ENCODE peak calls at places on chromosomes 7 and 10, in nine cellular contexts. One of them, this sample, is unnamed.

GRCh38 chr7:106369816-106370215 is 85.0 kb upstream of the NAMPT start:
- DNase-seq in T-helper 2 cell: no peak
- DNase-seq in KG1: no peak
- DNase-seq in activated CD4-positive, alpha-beta T cell treated with anti-CD3 and anti-CD28 coated beads for 24 hours: no peak
- DNase-seq in stimulated activated CD4-positive, alpha-beta T cell treated with anti-CD3 and anti-CD28 coated beads, Interleukin-2, amount 100 ng/mL, for 48 hours: no peak
- DNase-seq in HT1080: no peak
- DNase-seq in dermis microvascular lymphatic vessel endothelial cell: no peak
- DNase-seq in NCI-H1105 treated with DMSO at 0.1 percent for 48 hours: no peak
- DNase-seq in epithelial cell of proximal tubule: no peak
- DNase-seq in this sample: no peak

GRCh38 chr7:18357691-18358090 is 137.9 kb upstream of the HDAC9 start:
- DNase-seq in stimulated activated CD4-positive, alpha-beta T cell treated with anti-CD3 and anti-CD28 coated beads, Interleukin-2, amount 100 ng/mL, for 48 hours: no peak
- DNase-seq in NCI-H1105 treated with DMSO at 0.1 percent for 48 hours: no peak
- DNase-seq in T-helper 2 cell: no peak
- DNase-seq in dermis microvascular lymphatic vessel endothelial cell: no peak
- DNase-seq in HT1080: peak; percentile 48
- DNase-seq in KG1: no peak
- DNase-seq in activated CD4-positive, alpha-beta T cell treated with anti-CD3 and anti-CD28 coated beads for 24 hours: no peak
- DNase-seq in epithelial cell of proximal tubule: no peak
- DNase-seq in this sample: no peak

GRCh38 chr10:2882628-2883027 is 184.7 kb upstream of the PFKP start:
- DNase-seq in NCI-H1105 treated with DMSO at 0.1 percent for 48 hours: no peak
- DNase-seq in T-helper 2 cell: no peak
- DNase-seq in HT1080: no peak
- DNase-seq in stimulated activated CD4-positive, alpha-beta T cell treated with anti-CD3 and anti-CD28 coated beads, Interleukin-2, amount 100 ng/mL, for 48 hours: no peak
- DNase-seq in epithelial cell of proximal tubule: no peak
- DNase-seq in dermis microvascular lymphatic vessel endothelial cell: no peak
- DNase-seq in activated CD4-positive, alpha-beta T cell treated with anti-CD3 and anti-CD28 coated beads for 24 hours: no peak
- DNase-seq in KG1: no peak
- DNase-seq in this sample: no peak

GRCh38 chr7:13291010-13291409 is 603.6 kb downstream of the ARL4A start:
- DNase-seq in activated CD4-positive, alpha-beta T cell treated with anti-CD3 and anti-CD28 coated beads for 24 hours: no peak
- DNase-seq in HT1080: no peak
- DNase-seq in stimulated activated CD4-positive, alpha-beta T cell treated with anti-CD3 and anti-CD28 coated beads, Interleukin-2, amount 100 ng/mL, for 48 hours: no peak
- DNase-seq in epithelial cell of proximal tubule: no peak
- DNase-seq in KG1: no peak
- DNase-seq in NCI-H1105 treated with DMSO at 0.1 percent for 48 hours: no peak
- DNase-seq in dermis microvascular lymphatic vessel endothelial cell: no peak
- DNase-seq in T-helper 2 cell: no peak
- DNase-seq in this sample: no peak

GRCh38 chr10:119680050-119680449 is 28.9 kb downstream of the BAG3 start:
- DNase-seq in stimulated activated CD4-positive, alpha-beta T cell treated with anti-CD3 and anti-CD28 coated beads, Interleukin-2, amount 100 ng/mL, for 48 hours: no peak
- DNase-seq in epithelial cell of proximal tubule: no peak
- DNase-seq in KG1: no peak
- DNase-seq in HT1080: peak; percentile 97
- DNase-seq in T-helper 2 cell: no peak
- DNase-seq in dermis microvascular lymphatic vessel endothelial cell: peak; percentile 86
- DNase-seq in NCI-H1105 treated with DMSO at 0.1 percent for 48 hours: no peak
- DNase-seq in activated CD4-positive, alpha-beta T cell treated with anti-CD3 and anti-CD28 coated beads for 24 hours: no peak
- DNase-seq in this sample: no peak

GRCh38 chr10:102121739-102122372 is 1.7 kb upstream of the LDB1 start:
- DNase-seq in dermis microvascular lymphatic vessel endothelial cell: no peak
- DNase-seq in T-helper 2 cell: no peak
- DNase-seq in HT1080: no peak
- DNase-seq in activated CD4-positive, alpha-beta T cell treated with anti-CD3 and anti-CD28 coated beads for 24 hours: no peak
- DNase-seq in KG1: no peak
- DNase-seq in stimulated activated CD4-positive, alpha-beta T cell treated with anti-CD3 and anti-CD28 coated beads, Interleukin-2, amount 100 ng/mL, for 48 hours: no peak
- DNase-seq in epithelial cell of proximal tubule: no peak
- DNase-seq in NCI-H1105 treated with DMSO at 0.1 percent for 48 hours: no peak
- DNase-seq in this sample: no peak

GRCh38 chr10:43781480-43782361 is 133.0 kb upstream of the ZNF32 start:
- DNase-seq in HT1080: peak; percentile 10
- DNase-seq in KG1: no peak
- DNase-seq in epithelial cell of proximal tubule: no peak
- DNase-seq in dermis microvascular lymphatic vessel endothelial cell: no peak
- DNase-seq in stimulated activated CD4-positive, alpha-beta T cell treated with anti-CD3 and anti-CD28 coated beads, Interleukin-2, amount 100 ng/mL, for 48 hours: peak; percentile 9
- DNase-seq in T-helper 2 cell: peak; percentile 8
- DNase-seq in NCI-H1105 treated with DMSO at 0.1 percent for 48 hours: no peak
- DNase-seq in activated CD4-positive, alpha-beta T cell treated with anti-CD3 and anti-CD28 coated beads for 24 hours: peak; percentile 15
- DNase-seq in this sample: no peak

GRCh38 chr7:44531421-44532380 is 9.4 kb downstream of the NPC1L1 start:
- DNase-seq in activated CD4-positive, alpha-beta T cell treated with anti-CD3 and anti-CD28 coated beads for 24 hours: no peak
- DNase-seq in T-helper 2 cell: no peak
- DNase-seq in KG1: no peak
- DNase-seq in HT1080: no peak
- DNase-seq in NCI-H1105 treated with DMSO at 0.1 percent for 48 hours: no peak
- DNase-seq in dermis microvascular lymphatic vessel endothelial cell: no peak
- DNase-seq in epithelial cell of proximal tubule: no peak
- DNase-seq in stimulated activated CD4-positive, alpha-beta T cell treated with anti-CD3 and anti-CD28 coated beads, Interleukin-2, amount 100 ng/mL, for 48 hours: no peak
- DNase-seq in this sample: no peak

GRCh38 chr10:18822156-18822555 is 162.9 kb downstream of the ARL5B start:
- DNase-seq in HT1080: no peak
- DNase-seq in KG1: peak; percentile 1
- DNase-seq in epithelial cell of proximal tubule: no peak
- DNase-seq in T-helper 2 cell: no peak
- DNase-seq in activated CD4-positive, alpha-beta T cell treated with anti-CD3 and anti-CD28 coated beads for 24 hours: no peak
- DNase-seq in NCI-H1105 treated with DMSO at 0.1 percent for 48 hours: no peak
- DNase-seq in stimulated activated CD4-positive, alpha-beta T cell treated with anti-CD3 and anti-CD28 coated beads, Interleukin-2, amount 100 ng/mL, for 48 hours: no peak
- DNase-seq in dermis microvascular lymphatic vessel endothelial cell: peak; percentile 16
- DNase-seq in this sample: no peak

GRCh38 chr7:50978633-50979215 is 196.0 kb upstream of the GRB10 start:
- DNase-seq in KG1: no peak
- DNase-seq in T-helper 2 cell: no peak
- DNase-seq in stimulated activated CD4-positive, alpha-beta T cell treated with anti-CD3 and anti-CD28 coated beads, Interleukin-2, amount 100 ng/mL, for 48 hours: no peak
- DNase-seq in activated CD4-positive, alpha-beta T cell treated with anti-CD3 and anti-CD28 coated beads for 24 hours: no peak
- DNase-seq in epithelial cell of proximal tubule: no peak
- DNase-seq in NCI-H1105 treated with DMSO at 0.1 percent for 48 hours: no peak
- DNase-seq in dermis microvascular lymphatic vessel endothelial cell: no peak
- DNase-seq in HT1080: no peak
- DNase-seq in this sample: no peak

GRCh38 chr10:5545778-5546710 is 21.3 kb downstream of the CALML3 start:
- DNase-seq in HT1080: peak; percentile 92
- DNase-seq in stimulated activated CD4-positive, alpha-beta T cell treated with anti-CD3 and anti-CD28 coated beads, Interleukin-2, amount 100 ng/mL, for 48 hours: no peak
- DNase-seq in dermis microvascular lymphatic vessel endothelial cell: peak; percentile 91
- DNase-seq in KG1: no peak
- DNase-seq in T-helper 2 cell: no peak
- DNase-seq in epithelial cell of proximal tubule: no peak
- DNase-seq in NCI-H1105 treated with DMSO at 0.1 percent for 48 hours: no peak
- DNase-seq in activated CD4-positive, alpha-beta T cell treated with anti-CD3 and anti-CD28 coated beads for 24 hours: no peak
- DNase-seq in this sample: no peak

GRCh38 chr7:55535637-55536016 is 36.7 kb downstream of the VOPP1 start:
- DNase-seq in activated CD4-positive, alpha-beta T cell treated with anti-CD3 and anti-CD28 coated beads for 24 hours: no peak
- DNase-seq in T-helper 2 cell: no peak
- DNase-seq in KG1: no peak
- DNase-seq in NCI-H1105 treated with DMSO at 0.1 percent for 48 hours: no peak
- DNase-seq in HT1080: no peak
- DNase-seq in stimulated activated CD4-positive, alpha-beta T cell treated with anti-CD3 and anti-CD28 coated beads, Interleukin-2, amount 100 ng/mL, for 48 hours: no peak
- DNase-seq in dermis microvascular lymphatic vessel endothelial cell: no peak
- DNase-seq in epithelial cell of proximal tubule: no peak
- DNase-seq in this sample: no peak

GRCh38 chr10:26274391-26274790 is 57.8 kb downstream of the GAD2 start:
- DNase-seq in dermis microvascular lymphatic vessel endothelial cell: no peak
- DNase-seq in epithelial cell of proximal tubule: no peak
- DNase-seq in activated CD4-positive, alpha-beta T cell treated with anti-CD3 and anti-CD28 coated beads for 24 hours: no peak
- DNase-seq in T-helper 2 cell: no peak
- DNase-seq in stimulated activated CD4-positive, alpha-beta T cell treated with anti-CD3 and anti-CD28 coated beads, Interleukin-2, amount 100 ng/mL, for 48 hours: no peak
- DNase-seq in HT1080: no peak
- DNase-seq in NCI-H1105 treated with DMSO at 0.1 percent for 48 hours: peak; percentile 19
- DNase-seq in KG1: no peak
- DNase-seq in this sample: no peak

GRCh38 chr10:72315054-72315453 is 39.7 kb downstream of the DNAJB12 start:
- DNase-seq in T-helper 2 cell: no peak
- DNase-seq in dermis microvascular lymphatic vessel endothelial cell: peak; percentile 46
- DNase-seq in stimulated activated CD4-positive, alpha-beta T cell treated with anti-CD3 and anti-CD28 coated beads, Interleukin-2, amount 100 ng/mL, for 48 hours: no peak
- DNase-seq in KG1: no peak
- DNase-seq in activated CD4-positive, alpha-beta T cell treated with anti-CD3 and anti-CD28 coated beads for 24 hours: no peak
- DNase-seq in epithelial cell of proximal tubule: no peak
- DNase-seq in NCI-H1105 treated with DMSO at 0.1 percent for 48 hours: no peak
- DNase-seq in HT1080: no peak
- DNase-seq in this sample: no peak

GRCh38 chr7:139594911-139595476 is 71.5 kb downstream of the CLEC2L start:
- DNase-seq in dermis microvascular lymphatic vessel endothelial cell: no peak
- DNase-seq in activated CD4-positive, alpha-beta T cell treated with anti-CD3 and anti-CD28 coated beads for 24 hours: no peak
- DNase-seq in epithelial cell of proximal tubule: no peak
- DNase-seq in KG1: no peak
- DNase-seq in stimulated activated CD4-positive, alpha-beta T cell treated with anti-CD3 and anti-CD28 coated beads, Interleukin-2, amount 100 ng/mL, for 48 hours: no peak
- DNase-seq in NCI-H1105 treated with DMSO at 0.1 percent for 48 hours: no peak
- DNase-seq in T-helper 2 cell: no peak
- DNase-seq in HT1080: no peak
- DNase-seq in this sample: no peak